ENCODE peak calls at places on chromosomes 13 and 19, in four cellular contexts. L is pancreas; S is CD8-positive, alpha-beta memory T cell; Z is lower lobe of right lung. M is an unnamed sample.

GRCh38 chr19:40674291-40674690 is 16.2 kb downstream of the NUMBL start:
- DNase-seq in L (no peak), S (no peak), Z (no peak), M (no peak)

GRCh38 chr19:8484331-8484894 is 18.0 kb downstream of the PRAM1 start:
- DNase-seq in L (no peak), S (no peak), Z (peak; percentile 79), M (peak; percentile 46)

GRCh38 chr13:19927117-19927734 is 31.3 kb upstream of the ZMYM2 start:
- DNase-seq in L (no peak), S (no peak), Z (no peak), M (no peak)

GRCh38 chr13:100525453-100526298 is 62.9 kb downstream of the GGACT start:
- DNase-seq in L (no peak), S (no peak), Z (no peak), M (no peak)

GRCh38 chr19:6744381-6745288 is 5.2 kb downstream of the TRIP10 start:
- DNase-seq in L (peak; percentile 79), S (no peak), Z (peak; percentile 81), M (peak; percentile 90)

GRCh38 chr13:32228330-32229041 is 86.7 kb downstream of the ZAR1L start:
- DNase-seq in L (no peak), S (no peak), Z (no peak), M (no peak)

GRCh38 chr13:109781384-109782065 is 4.9 kb downstream of the IRS2 start:
- DNase-seq in L (no peak), S (no peak), Z (no peak), M (no peak)

GRCh38 chr19:40907968-40908735 is 26.1 kb upstream of the CYP2A7 start:
- DNase-seq in L (no peak), S (peak; percentile 55), Z (no peak), M (no peak)

GRCh38 chr19:7199613-7200533 is 94.3 kb downstream of the INSR start:
- DNase-seq in L (peak; percentile 56), S (no peak), Z (no peak), M (no peak)

GRCh38 chr19:38739440-38740251 is 4.6 kb downstream of the CAPN12 start:
- DNase-seq in L (no peak), S (peak; percentile 17), Z (peak; percentile 45), M (no peak)

GRCh38 chr19:49514151-49514550 is 1.7 kb downstream of the FCGRT start:
- DNase-seq in L (no peak), S (no peak), Z (no peak), M (no peak)

GRCh38 chr13:86002921-86003488 is 203.8 kb upstream of the SLITRK6 start:
- DNase-seq in L (no peak), S (no peak), Z (no peak), M (no peak)

GRCh38 chr19:48333467-48334384 is 8.4 kb downstream of the EMP3 start:
- DNase-seq in L (peak; percentile 93), S (peak; percentile 91), Z (peak; percentile 96), M (peak; percentile 91)

GRCh38 chr13:108915095-108915633 is 285.8 kb downstream of the MYO16 start:
- DNase-seq in L (no peak), S (no peak), Z (no peak), M (no peak)

GRCh38 chr13:50229935-50230334 is 214.7 kb downstream of the KCNRG start:
- DNase-seq in L (no peak), S (no peak), Z (no peak), M (no peak)

GRCh38 chr13:48318714-48319457 is 15.3 kb downstream of the RB1 start:
- DNase-seq in L (peak; percentile 24), S (no peak), Z (peak; percentile 60), M (no peak)

GRCh38 chr19:31127132-31127967 is 221.9 kb downstream of the TSHZ3 start:
- DNase-seq in L (no peak), S (no peak), Z (no peak), M (no peak)

GRCh38 chr13:21576424-21576823 is 27.5 kb downstream of the MICU2 start:
- DNase-seq in L (no peak), S (no peak), Z (no peak), M (no peak)

GRCh38 chr13:98141509-98141908 is 1.4 kb upstream of the FARP1 start:
- DNase-seq in L (no peak), S (no peak), Z (no peak), M (no peak)

GRCh38 chr19:50926144-50926543 is 14.9 kb upstream of the KLK4 start:
- DNase-seq in L (no peak), S (no peak), Z (no peak), M (no peak)

GRCh38 chr19:50931023-50931422 is 19.8 kb upstream of the KLK4 start:
- DNase-seq in L (no peak), S (no peak), Z (no peak), M (no peak)

GRCh38 chr19:50932018-50932689 is 20.7 kb downstream of the KLK5 start:
- DNase-seq in L (no peak), S (no peak), Z (no peak), M (no peak)

GRCh38 chr19:50925734-50926133 is 14.5 kb upstream of the KLK4 start:
- DNase-seq in L (no peak), S (no peak), Z (no peak), M (no peak)

DNA sequence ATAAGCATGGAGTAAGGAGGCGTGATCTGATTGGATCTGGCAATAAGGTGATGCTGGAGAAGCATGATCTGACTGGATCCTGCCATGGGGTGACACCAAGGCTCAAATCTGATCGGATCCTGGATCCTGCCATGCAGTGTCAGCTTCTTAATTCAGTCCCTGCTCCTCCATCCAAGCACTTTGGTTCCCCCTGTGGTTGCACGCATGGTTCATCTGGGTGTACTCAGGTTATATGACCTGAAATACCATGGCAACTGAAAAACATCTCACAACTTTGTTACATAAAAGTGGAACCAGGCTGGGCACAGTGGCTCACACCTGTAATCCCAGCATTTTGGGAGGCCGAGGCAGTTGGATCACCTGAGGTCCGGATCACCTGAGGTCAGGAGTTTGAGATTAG is 17.6 kb upstream of the KLK4 start:
- DNase-seq in L (no peak), S (no peak), Z (no peak), M (no peak)
- H3K9me3 ChIP-seq in L (no peaks in the 10 kb centered on the region), S (no peaks in the 10 kb centered on the region), Z (no peaks in the 10 kb centered on the region), M (no peaks in the 10 kb centered on the region)

GRCh38 chr19:24140099-24140498 is 53.1 kb downstream of the ZNF254 start:
- DNase-seq in L (no peak), S (no peak), Z (no peak), M (no peak)
- H3K9me3 ChIP-seq in L (peaks cover 13% of the 10 kb centered on the region), S (peaks cover 41% of the 10 kb centered on the region), Z (peaks cover 96% of the 10 kb centered on the region), M (peaks cover 99% of the 10 kb centered on the region)

DNA sequence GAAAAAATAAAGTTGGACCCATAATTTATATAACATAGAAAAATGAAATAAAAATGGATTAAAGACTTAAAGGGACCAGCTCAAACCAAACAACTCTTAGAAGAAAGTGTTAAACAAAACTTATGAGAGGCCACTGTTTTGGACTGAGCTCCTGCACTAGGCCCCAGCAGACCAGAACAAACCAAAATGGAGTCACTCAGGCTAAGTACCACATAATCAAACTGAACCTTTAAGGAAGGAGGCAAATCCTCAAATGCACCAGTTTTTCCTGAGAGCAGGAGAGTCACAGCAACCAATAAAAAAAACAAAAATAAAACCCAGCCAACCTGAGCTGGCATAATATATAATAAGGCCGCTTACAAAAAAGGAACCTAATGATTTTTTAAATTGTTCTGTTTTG is 10.3 kb upstream of the OR10H1 start:
- DNase-seq in L (no peak), S (no peak), Z (no peak), M (no peak)
- H3K9me3 ChIP-seq in L (no peaks in the 10 kb centered on the region), S (no peaks in the 10 kb centered on the region), Z (no peaks in the 10 kb centered on the region), M (no peaks in the 10 kb centered on the region)

DNA sequence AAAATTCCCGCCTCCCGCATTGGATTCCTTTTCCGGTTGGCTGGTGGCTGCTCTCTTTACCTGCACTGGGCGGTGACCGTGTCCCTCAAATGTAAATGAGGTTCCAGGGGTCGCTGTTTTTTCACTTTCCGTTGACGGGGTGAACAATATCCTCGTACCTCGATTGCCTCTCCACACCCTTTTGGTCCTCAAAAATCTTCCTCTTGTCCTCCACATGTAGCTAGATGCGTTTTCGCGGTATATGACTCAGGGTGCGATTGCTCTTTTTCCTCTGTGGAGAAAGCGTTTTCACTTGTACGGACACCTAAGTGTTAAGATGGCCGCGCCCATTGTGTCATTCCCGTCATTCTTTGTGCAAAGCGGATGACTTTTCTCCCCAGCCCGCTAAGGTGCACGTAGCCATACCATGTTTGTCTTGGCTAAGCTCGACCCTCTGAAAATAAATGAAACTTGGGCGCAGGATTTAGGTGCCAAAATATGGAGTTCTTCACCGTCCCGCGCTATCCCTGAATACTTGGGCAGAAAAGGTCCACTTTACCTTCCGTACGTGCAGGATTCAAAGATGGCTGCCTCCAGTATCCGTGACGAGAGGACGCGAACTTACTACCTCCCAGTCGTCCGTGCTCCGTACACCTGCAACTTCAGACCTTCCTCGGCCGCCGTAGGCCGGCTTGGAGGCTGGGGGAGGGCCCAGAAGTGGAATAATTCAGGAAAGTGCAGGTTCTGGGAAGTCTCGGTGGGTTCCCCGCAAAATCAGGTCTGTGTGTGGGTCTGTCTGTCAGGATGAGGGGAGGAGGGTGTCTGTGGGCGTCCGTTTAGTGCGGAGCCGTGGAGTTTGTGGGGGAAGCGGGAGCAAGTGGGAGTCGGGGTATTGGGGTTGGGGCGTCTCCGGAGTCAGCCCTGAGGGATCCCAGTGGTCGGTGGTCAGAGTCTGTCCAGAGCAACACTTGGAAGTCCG is at the start of gene ZNF613:
- DNase-seq in L (peak; percentile 90), S (peak; percentile 61), Z (peak; percentile 90), M (peak; percentile 87)
- H3K9me3 ChIP-seq in L (no peaks in the 10 kb centered on the region), S (peaks cover 30% of the 10 kb centered on the region), Z (peaks cover 25% of the 10 kb centered on the region), M (peaks cover 29% of the 10 kb centered on the region)

GRCh38 chr19:52891336-52891735 is 6.1 kb downstream of the ZNF320 start:
- DNase-seq in L (no peak), S (no peak), Z (no peak), M (no peak)

GRCh38 chr19:52889076-52889475 is 8.4 kb downstream of the ZNF320 start:
- DNase-seq in L (no peak), S (no peak), Z (no peak), M (no peak)

GRCh38 chr19:52889931-52890330 is 7.5 kb downstream of the ZNF320 start:
- DNase-seq in L (no peak), S (no peak), Z (no peak), M (no peak)
- H3K9me3 ChIP-seq in L (no peaks in the 10 kb centered on the region), S (no peaks in the 10 kb centered on the region), Z (peaks cover 4% of the 10 kb centered on the region), M (no peaks in the 10 kb centered on the region)